ENCODE peak calls at places on chromosomes 16 and 17, in five cellular contexts. C is endodermal cell; Q is adipocyte; R is ovary; K is CD4-positive, alpha-beta memory T cell. P is an unnamed sample.
A peak's percentile ranks its signal among the peaks of the same experiment; 100 is the strongest.

GRCh38 chr17:48647964-48648245 is 21.7 kb upstream of the HOXB9 start:
- DNase-seq in K (no peak), Q (no peak), C (no peak), R (no peak), P (no peak)

GRCh38 chr17:7019406-7019805 is 3.4 kb upstream of the BCL6B start:
- DNase-seq in C (peak; percentile 43), R (peak; percentile 68), Q (no peak), K (no peak), P (no peak)

GRCh38 chr16:85126731-85127662 is 14.7 kb upstream of the CIBAR2 start:
- DNase-seq in R (peak; percentile 77), Q (peak; percentile 83), K (no peak), C (peak; percentile 68), P (no peak)

GRCh38 chr17:38735161-38735997 is 5.2 kb downstream of the CISD3 start:
- DNase-seq in Q (peak; percentile 82), K (peak; percentile 66), R (peak; percentile 79), C (peak; percentile 94), P (peak; percentile 69)

GRCh38 chr17:42667088-42667951 is 8.2 kb downstream of the TUBG2 start:
- DNase-seq in R (peak; percentile 56), K (no peak), C (peak; percentile 50), Q (peak; percentile 86), P (no peak)

GRCh38 chr17:64174686-64175456 is 44.9 kb upstream of the ERN1 start:
- DNase-seq in R (no peak), K (no peak), C (peak; percentile 36), Q (no peak), P (no peak)

GRCh38 chr16:57446530-57447141 is 549 bp downstream of the CIAPIN1 start:
- DNase-seq in K (no peak), Q (peak; percentile 69), R (no peak), C (no peak), P (no peak)

GRCh38 chr16:55735120-55735781 is 79.5 kb downstream of the SLC6A2 start:
- DNase-seq in C (no peak), R (no peak), K (no peak), Q (no peak), P (no peak)

GRCh38 chr16:83013071-83013470 is 386.3 kb downstream of the CDH13 start:
- DNase-seq in C (no peak), R (no peak), K (no peak), Q (no peak), P (no peak)

GRCh38 chr17:11388061-11388460 is 147.0 kb downstream of the SHISA6 start:
- DNase-seq in R (no peak), C (no peak), Q (no peak), K (no peak), P (no peak)

GRCh38 chr17:11384131-11384530 is 143.1 kb downstream of the SHISA6 start:
- DNase-seq in C (no peak), R (no peak), Q (no peak), K (no peak), P (no peak)

GRCh38 chr17:11380761-11381160 is 139.7 kb downstream of the SHISA6 start:
- DNase-seq in K (no peak), C (no peak), Q (no peak), R (no peak), P (no peak)

GRCh38 chr17:11383157-11383556 is 142.1 kb downstream of the SHISA6 start:
- DNase-seq in C (no peak), Q (no peak), R (no peak), K (no peak), P (no peak)
- H3K9me3 ChIP-seq in C (no peaks in the 10 kb centered on the region), Q (peaks cover 3% of the 10 kb centered on the region), R (no peaks in the 10 kb centered on the region), K (peaks cover 3% of the 10 kb centered on the region), P (no peaks in the 10 kb centered on the region)

GRCh38 chr17:82949984-82950383 is 110.2 kb upstream of the ZNF750 start:
- DNase-seq in Q (no peak), C (no peak), R (peak; percentile 4), K (no peak), P (no peak)

GRCh38 chr17:82947051-82947991 is 107.5 kb upstream of the ZNF750 start:
- DNase-seq in K (no peak), R (peak; percentile 11), C (no peak), Q (no peak), P (no peak)

GRCh38 chr17:82948081-82948511 is 108.3 kb upstream of the ZNF750 start:
- DNase-seq in K (no peak), R (peak; percentile 11), C (no peak), Q (no peak), P (no peak)

GRCh38 chr17:82949361-82949760 is 109.5 kb upstream of the ZNF750 start:
- DNase-seq in C (no peak), R (peak; percentile 9), K (no peak), Q (no peak), P (no peak)

GRCh38 chr17:82948957-82949356 is 109.1 kb upstream of the ZNF750 start:
- DNase-seq in K (no peak), C (no peak), R (no peak), Q (no peak), P (no peak)
- H3K9me3 ChIP-seq in K (peaks cover 12% of the 10 kb centered on the region), C (peaks cover 98% of the 10 kb centered on the region), R (peaks cover 2% of the 10 kb centered on the region), Q (peaks cover 24% of the 10 kb centered on the region), P (peaks cover 8% of the 10 kb centered on the region)

GRCh38 chr16:31664683-31665482 is 137.2 kb downstream of the AHSP start:
- DNase-seq in Q (no peak), C (no peak), K (no peak), R (no peak), P (no peak)
- H3K9me3 ChIP-seq in Q (peaks cover 21% of the 10 kb centered on the region), C (peaks cover 61% of the 10 kb centered on the region), K (no peaks in the 10 kb centered on the region), R (no peaks in the 10 kb centered on the region), P (no peaks in the 10 kb centered on the region)

GRCh38 chr17:3555189-3555796 is 2.3 kb downstream of the TRPV3 start:
- DNase-seq in R (no peak), C (peak; percentile 47), K (no peak), Q (no peak), P (no peak)
- H3K9me3 ChIP-seq in R (no peaks in the 10 kb centered on the region), C (no peaks in the 10 kb centered on the region), K (no peaks in the 10 kb centered on the region), Q (no peaks in the 10 kb centered on the region), P (no peaks in the 10 kb centered on the region)

GRCh38 chr16:68563631-68564366 is 24.7 kb downstream of the ZFP90 start:
- DNase-seq in R (no peak), Q (no peak), C (no peak), K (no peak), P (no peak)

DNA sequence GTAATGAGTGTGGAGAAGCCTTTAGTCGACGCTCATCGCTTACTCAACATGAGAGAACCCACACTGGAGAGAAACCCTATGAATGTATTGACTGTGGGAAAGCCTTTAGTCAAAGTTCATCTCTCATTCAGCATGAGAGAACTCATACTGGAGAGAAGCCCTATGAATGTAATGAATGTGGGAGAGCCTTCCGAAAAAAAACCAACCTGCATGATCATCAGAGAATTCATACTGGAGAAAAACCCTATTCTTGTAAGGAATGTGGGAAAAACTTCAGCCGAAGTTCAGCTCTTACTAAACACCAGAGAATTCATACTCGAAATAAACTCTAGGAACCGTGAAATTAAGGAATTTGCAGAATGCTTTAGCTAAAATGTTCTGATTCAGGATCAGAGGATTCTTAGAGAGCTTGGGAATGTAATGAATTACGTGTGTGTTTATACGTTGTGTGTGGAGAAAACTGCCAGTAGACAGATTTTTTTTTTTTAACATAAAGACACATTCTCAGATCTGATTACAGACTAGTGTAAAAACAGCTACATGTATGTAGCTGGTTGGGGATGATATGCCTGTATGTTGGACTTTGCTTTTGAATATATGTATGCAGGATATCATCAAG is 25.4 kb downstream of the ZFP90 start:
- DNase-seq in Q (peak; percentile 7), C (no peak), R (no peak), K (no peak), P (no peak)
- H3K9me3 ChIP-seq in Q (peaks cover 100% of the 10 kb centered on the region), C (peaks cover 100% of the 10 kb centered on the region), R (peaks cover 26% of the 10 kb centered on the region), K (peaks cover 69% of the 10 kb centered on the region), P (peaks cover 46% of the 10 kb centered on the region)

DNA sequence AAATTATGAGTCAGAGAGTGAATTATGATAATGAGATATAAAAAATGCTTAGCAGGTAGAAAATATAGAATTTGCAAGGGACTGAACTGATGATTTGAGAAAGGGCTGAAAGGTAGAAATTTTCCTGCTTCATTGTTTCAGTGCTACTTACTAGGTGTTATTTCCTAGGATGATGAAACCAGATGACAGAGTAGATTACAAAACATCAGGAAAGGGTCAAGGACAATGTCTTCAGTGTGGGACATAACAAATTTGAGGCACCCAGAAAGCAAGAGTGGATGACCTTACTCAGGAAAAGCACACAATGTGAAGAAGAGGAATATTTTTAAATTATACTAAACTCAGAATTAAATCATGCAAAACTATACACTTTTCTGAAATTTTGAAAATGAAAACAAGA is 102.1 kb downstream of the SHCBP1 start:
- DNase-seq in C (no peak), K (no peak), Q (no peak), R (no peak), P (no peak)
- H3K9me3 ChIP-seq in C (peaks cover 37% of the 10 kb centered on the region), K (no peaks in the 10 kb centered on the region), Q (peaks cover 13% of the 10 kb centered on the region), R (no peaks in the 10 kb centered on the region), P (no peaks in the 10 kb centered on the region)

GRCh38 chr17:27083408-27084185 is 210.3 kb upstream of the WSB1 start:
- DNase-seq in K (no peak), Q (no peak), R (no peak), C (no peak), P (no peak)
- H3K9me3 ChIP-seq in K (no peaks in the 10 kb centered on the region), Q (no peaks in the 10 kb centered on the region), R (no peaks in the 10 kb centered on the region), C (peaks cover 80% of the 10 kb centered on the region), P (no peaks in the 10 kb centered on the region)

GRCh38 chr16:35302859-35303258 is 1843.4 kb downstream of the TP53TG3F start:
- DNase-seq in C (no peak), Q (no peak), R (no peak), K (no peak), P (no peak)

GRCh38 chr16:35305476-35305875 is 1846.1 kb downstream of the TP53TG3F start:
- DNase-seq in C (no peak), R (no peak), Q (no peak), K (no peak), P (no peak)

GRCh38 chr16:35310999-35311398 is 1851.6 kb downstream of the TP53TG3F start:
- DNase-seq in R (no peak), K (no peak), Q (no peak), C (no peak), P (no peak)

GRCh38 chr16:35308674-35309073 is 1849.3 kb downstream of the TP53TG3F start:
- DNase-seq in Q (no peak), R (no peak), C (no peak), K (no peak), P (no peak)

DNA sequence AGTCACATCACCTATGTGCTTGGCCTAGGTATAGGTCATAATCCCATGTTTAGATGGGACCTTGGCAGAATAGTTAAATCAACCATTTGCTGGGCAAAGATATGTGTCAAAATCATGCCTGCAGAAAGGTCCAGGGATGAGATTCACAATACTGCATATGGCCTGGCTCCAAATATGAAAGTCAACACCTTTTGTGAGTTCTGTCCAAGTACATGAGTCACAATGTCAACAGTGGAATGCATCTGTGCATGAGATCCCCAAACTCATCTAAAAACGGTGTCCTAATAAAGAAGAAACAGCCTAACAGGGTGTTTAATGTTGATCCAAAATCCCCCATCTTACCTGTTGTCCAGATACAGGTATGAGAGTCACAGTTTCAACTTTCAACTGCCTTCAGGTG is 1847.5 kb downstream of the TP53TG3F start:
- DNase-seq in R (no peak), K (no peak), C (no peak), Q (no peak), P (no peak)
- H3K9me3 ChIP-seq in R (no peaks in the 10 kb centered on the region), K (peaks cover 15% of the 10 kb centered on the region), C (peaks cover 90% of the 10 kb centered on the region), Q (no peaks in the 10 kb centered on the region), P (peaks cover 5% of the 10 kb centered on the region)